ENCODE peak calls at places on chromosome 17, in six cellular contexts. One of them, this sample, is unnamed.

GRCh38 chr17:4124994-4125393 is 17.8 kb downstream of the ZZEF1 start:
- DNase-seq in cardiac muscle cell: no peak
- DNase-seq in activated CD8-positive, alpha-beta T cell treated with anti-CD3 and anti-CD28 coated beads for 36 hours: no peak
- DNase-seq in H9: no peak
- DNase-seq in esophagus squamous epithelium: no peak
- DNase-seq in left lung: no peak
- DNase-seq in this sample: no peak

GRCh38 chr17:65750678-65751077 is 189.2 kb upstream of the AXIN2 start:
- DNase-seq in activated CD8-positive, alpha-beta T cell treated with anti-CD3 and anti-CD28 coated beads for 36 hours: peak
- DNase-seq in left lung: peak
- DNase-seq in cardiac muscle cell: peak
- DNase-seq in esophagus squamous epithelium: no peak
- DNase-seq in H9: no peak
- DNase-seq in this sample: no peak

GRCh38 chr17:35871415-35871814 is 2.7 kb upstream of the HEATR9 start:
- DNase-seq in esophagus squamous epithelium: no peak
- DNase-seq in H9: peak
- DNase-seq in left lung: no peak
- DNase-seq in cardiac muscle cell: no peak
- DNase-seq in activated CD8-positive, alpha-beta T cell treated with anti-CD3 and anti-CD28 coated beads for 36 hours: peak
- DNase-seq in this sample: no peak

GRCh38 chr17:8918811-8919210 is 46.7 kb downstream of the PIK3R5 start:
- DNase-seq in H9: no peak
- DNase-seq in esophagus squamous epithelium: no peak
- DNase-seq in activated CD8-positive, alpha-beta T cell treated with anti-CD3 and anti-CD28 coated beads for 36 hours: no peak
- DNase-seq in left lung: no peak
- DNase-seq in cardiac muscle cell: no peak
- DNase-seq in this sample: no peak

GRCh38 chr17:36731091-36731490 is 129.7 kb downstream of the MRM1 start:
- DNase-seq in left lung: no peak
- DNase-seq in cardiac muscle cell: no peak
- DNase-seq in esophagus squamous epithelium: no peak
- DNase-seq in H9: no peak
- DNase-seq in activated CD8-positive, alpha-beta T cell treated with anti-CD3 and anti-CD28 coated beads for 36 hours: no peak
- DNase-seq in this sample: no peak

GRCh38 chr17:19573075-19573474 is 39.4 kb downstream of the SLC47A1 start:
- DNase-seq in activated CD8-positive, alpha-beta T cell treated with anti-CD3 and anti-CD28 coated beads for 36 hours: no peak
- DNase-seq in left lung: no peak
- DNase-seq in esophagus squamous epithelium: no peak
- DNase-seq in cardiac muscle cell: no peak
- DNase-seq in H9: no peak
- DNase-seq in this sample: no peak

GRCh38 chr17:1730345-1731193 is 6.1 kb downstream of the WDR81 start:
- DNase-seq in cardiac muscle cell: no peak
- DNase-seq in activated CD8-positive, alpha-beta T cell treated with anti-CD3 and anti-CD28 coated beads for 36 hours: no peak
- DNase-seq in H9: no peak
- DNase-seq in left lung: peak
- DNase-seq in esophagus squamous epithelium: no peak
- DNase-seq in this sample: no peak

GRCh38 chr17:19292377-19292711 is 55.2 kb downstream of the EPN2 start:
- DNase-seq in esophagus squamous epithelium: no peak
- DNase-seq in cardiac muscle cell: no peak
- DNase-seq in activated CD8-positive, alpha-beta T cell treated with anti-CD3 and anti-CD28 coated beads for 36 hours: no peak
- DNase-seq in left lung: no peak
- DNase-seq in H9: no peak
- DNase-seq in this sample: no peak

GRCh38 chr17:38676706-38677504 is 2.1 kb upstream of the EPOP start:
- DNase-seq in left lung: peak
- DNase-seq in activated CD8-positive, alpha-beta T cell treated with anti-CD3 and anti-CD28 coated beads for 36 hours: peak
- DNase-seq in H9: peak
- DNase-seq in cardiac muscle cell: peak
- DNase-seq in esophagus squamous epithelium: peak
- DNase-seq in this sample: peak

GRCh38 chr17:80323982-80324381 is 63.3 kb downstream of the RNF213 start:
- DNase-seq in esophagus squamous epithelium: no peak
- DNase-seq in left lung: no peak
- DNase-seq in cardiac muscle cell: no peak
- DNase-seq in H9: no peak
- DNase-seq in activated CD8-positive, alpha-beta T cell treated with anti-CD3 and anti-CD28 coated beads for 36 hours: no peak
- DNase-seq in this sample: no peak

GRCh38 chr17:47239663-47240374 is 13.8 kb upstream of the ITGB3 start:
- DNase-seq in activated CD8-positive, alpha-beta T cell treated with anti-CD3 and anti-CD28 coated beads for 36 hours: no peak
- DNase-seq in H9: no peak
- DNase-seq in left lung: peak
- DNase-seq in cardiac muscle cell: peak
- DNase-seq in esophagus squamous epithelium: no peak
- DNase-seq in this sample: no peak

GRCh38 chr17:75640556-75641119 is 7.4 kb downstream of the SMIM5 start:
- DNase-seq in H9: no peak
- DNase-seq in activated CD8-positive, alpha-beta T cell treated with anti-CD3 and anti-CD28 coated beads for 36 hours: no peak
- DNase-seq in cardiac muscle cell: no peak
- DNase-seq in left lung: no peak
- DNase-seq in esophagus squamous epithelium: no peak
- DNase-seq in this sample: no peak

GRCh38 chr17:61378658-61379456 is 20.8 kb upstream of the TBX2 start:
- DNase-seq in activated CD8-positive, alpha-beta T cell treated with anti-CD3 and anti-CD28 coated beads for 36 hours: no peak
- DNase-seq in H9: no peak
- DNase-seq in cardiac muscle cell: no peak
- DNase-seq in esophagus squamous epithelium: no peak
- DNase-seq in left lung: no peak
- DNase-seq in this sample: no peak

GRCh38 chr17:80270104-80270503 is 9.5 kb downstream of the RNF213 start:
- DNase-seq in left lung: no peak
- DNase-seq in cardiac muscle cell: no peak
- DNase-seq in activated CD8-positive, alpha-beta T cell treated with anti-CD3 and anti-CD28 coated beads for 36 hours: no peak
- DNase-seq in H9: peak
- DNase-seq in esophagus squamous epithelium: no peak
- DNase-seq in this sample: no peak

DNA sequence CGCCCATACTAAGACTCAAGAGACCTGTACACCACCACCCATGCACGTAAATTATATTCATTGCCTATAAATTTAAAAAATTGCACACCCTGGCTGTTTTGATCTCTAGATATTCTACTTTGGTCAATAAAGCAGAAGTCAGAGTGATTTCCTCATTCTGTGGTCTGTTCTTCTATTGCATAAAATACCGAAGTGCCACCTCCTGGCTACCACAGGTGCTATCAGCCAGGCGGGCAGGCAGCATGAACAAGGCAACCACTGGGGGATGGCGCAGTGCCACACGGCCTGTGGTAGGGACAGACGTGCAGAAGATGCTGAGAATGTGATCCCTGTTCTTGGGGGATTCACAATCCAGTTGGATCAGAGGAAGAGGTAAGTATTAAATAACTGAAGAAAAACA is 122.3 kb downstream of the CDK5R1 start:
- DNase-seq in activated CD8-positive, alpha-beta T cell treated with anti-CD3 and anti-CD28 coated beads for 36 hours: peak
- DNase-seq in H9: no peak
- DNase-seq in esophagus squamous epithelium: no peak
- DNase-seq in cardiac muscle cell: no peak
- DNase-seq in left lung: peak
- DNase-seq in this sample: peak
- TF ChIP-seq CTCF in activated CD8-positive, alpha-beta T cell treated with anti-CD3 and anti-CD28 coated beads for 36 hours: peak
- TF ChIP-seq CTCF in H9: peak
- TF ChIP-seq CTCF in esophagus squamous epithelium: peak
- TF ChIP-seq CTCF in cardiac muscle cell: no peak
- TF ChIP-seq CTCF in left lung: no peak
- TF ChIP-seq CTCF in this sample: peak

DNA sequence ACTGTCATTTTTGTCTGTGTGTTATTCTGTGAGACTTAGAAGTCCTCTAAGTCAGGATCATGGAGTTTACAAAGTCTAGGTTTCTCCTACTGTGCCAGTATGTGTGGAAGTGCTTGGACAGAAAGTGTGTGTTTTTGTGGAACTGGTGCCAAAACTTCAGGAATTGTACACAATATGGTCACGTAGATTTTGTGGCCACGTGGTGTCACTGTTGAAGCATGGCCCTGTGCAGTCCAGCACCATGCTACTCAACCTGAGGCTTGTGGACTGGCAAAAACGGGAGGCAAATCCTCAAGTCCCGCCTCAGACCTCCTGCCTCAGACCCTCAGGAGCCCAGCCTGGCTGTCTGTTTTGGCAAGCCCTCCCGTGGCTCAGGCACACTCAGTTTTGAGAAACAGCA is 16.7 kb upstream of the ALKBH5 start:
- DNase-seq in esophagus squamous epithelium: no peak
- DNase-seq in H9: no peak
- DNase-seq in activated CD8-positive, alpha-beta T cell treated with anti-CD3 and anti-CD28 coated beads for 36 hours: no peak
- DNase-seq in left lung: no peak
- DNase-seq in cardiac muscle cell: no peak
- DNase-seq in this sample: no peak
- TF ChIP-seq CTCF in esophagus squamous epithelium: no peak
- TF ChIP-seq CTCF in H9: no peak
- TF ChIP-seq CTCF in activated CD8-positive, alpha-beta T cell treated with anti-CD3 and anti-CD28 coated beads for 36 hours: no peak
- TF ChIP-seq CTCF in left lung: no peak
- TF ChIP-seq CTCF in cardiac muscle cell: peak
- TF ChIP-seq CTCF in this sample: no peak

GRCh38 chr17:64038331-64039105 is 18.1 kb upstream of the ICAM2 start:
- DNase-seq in H9: no peak
- DNase-seq in cardiac muscle cell: no peak
- DNase-seq in activated CD8-positive, alpha-beta T cell treated with anti-CD3 and anti-CD28 coated beads for 36 hours: no peak
- DNase-seq in esophagus squamous epithelium: no peak
- DNase-seq in left lung: no peak
- DNase-seq in this sample: no peak

GRCh38 chr17:64037802-64038201 is 17.4 kb upstream of the ICAM2 start:
- DNase-seq in esophagus squamous epithelium: no peak
- DNase-seq in cardiac muscle cell: no peak
- DNase-seq in H9: no peak
- DNase-seq in activated CD8-positive, alpha-beta T cell treated with anti-CD3 and anti-CD28 coated beads for 36 hours: no peak
- DNase-seq in left lung: no peak
- DNase-seq in this sample: no peak

GRCh38 chr17:64039106-64039400 is 18.6 kb upstream of the ICAM2 start:
- DNase-seq in esophagus squamous epithelium: no peak
- DNase-seq in activated CD8-positive, alpha-beta T cell treated with anti-CD3 and anti-CD28 coated beads for 36 hours: no peak
- DNase-seq in left lung: no peak
- DNase-seq in H9: no peak
- DNase-seq in cardiac muscle cell: no peak
- DNase-seq in this sample: no peak

GRCh38 chr17:64037180-64037579 is 16.7 kb upstream of the ICAM2 start:
- DNase-seq in left lung: no peak
- DNase-seq in activated CD8-positive, alpha-beta T cell treated with anti-CD3 and anti-CD28 coated beads for 36 hours: no peak
- DNase-seq in cardiac muscle cell: no peak
- DNase-seq in H9: no peak
- DNase-seq in esophagus squamous epithelium: no peak
- DNase-seq in this sample: no peak

GRCh38 chr17:64036198-64036922 is 15.9 kb upstream of the ICAM2 start:
- DNase-seq in esophagus squamous epithelium: no peak
- DNase-seq in left lung: no peak
- DNase-seq in activated CD8-positive, alpha-beta T cell treated with anti-CD3 and anti-CD28 coated beads for 36 hours: no peak
- DNase-seq in cardiac muscle cell: no peak
- DNase-seq in H9: peak
- DNase-seq in this sample: no peak
- TF ChIP-seq CTCF in esophagus squamous epithelium: no peak
- TF ChIP-seq CTCF in left lung: no peak
- TF ChIP-seq CTCF in activated CD8-positive, alpha-beta T cell treated with anti-CD3 and anti-CD28 coated beads for 36 hours: no peak
- TF ChIP-seq CTCF in cardiac muscle cell: peak
- TF ChIP-seq CTCF in H9: peak
- TF ChIP-seq CTCF in this sample: peak

DNA sequence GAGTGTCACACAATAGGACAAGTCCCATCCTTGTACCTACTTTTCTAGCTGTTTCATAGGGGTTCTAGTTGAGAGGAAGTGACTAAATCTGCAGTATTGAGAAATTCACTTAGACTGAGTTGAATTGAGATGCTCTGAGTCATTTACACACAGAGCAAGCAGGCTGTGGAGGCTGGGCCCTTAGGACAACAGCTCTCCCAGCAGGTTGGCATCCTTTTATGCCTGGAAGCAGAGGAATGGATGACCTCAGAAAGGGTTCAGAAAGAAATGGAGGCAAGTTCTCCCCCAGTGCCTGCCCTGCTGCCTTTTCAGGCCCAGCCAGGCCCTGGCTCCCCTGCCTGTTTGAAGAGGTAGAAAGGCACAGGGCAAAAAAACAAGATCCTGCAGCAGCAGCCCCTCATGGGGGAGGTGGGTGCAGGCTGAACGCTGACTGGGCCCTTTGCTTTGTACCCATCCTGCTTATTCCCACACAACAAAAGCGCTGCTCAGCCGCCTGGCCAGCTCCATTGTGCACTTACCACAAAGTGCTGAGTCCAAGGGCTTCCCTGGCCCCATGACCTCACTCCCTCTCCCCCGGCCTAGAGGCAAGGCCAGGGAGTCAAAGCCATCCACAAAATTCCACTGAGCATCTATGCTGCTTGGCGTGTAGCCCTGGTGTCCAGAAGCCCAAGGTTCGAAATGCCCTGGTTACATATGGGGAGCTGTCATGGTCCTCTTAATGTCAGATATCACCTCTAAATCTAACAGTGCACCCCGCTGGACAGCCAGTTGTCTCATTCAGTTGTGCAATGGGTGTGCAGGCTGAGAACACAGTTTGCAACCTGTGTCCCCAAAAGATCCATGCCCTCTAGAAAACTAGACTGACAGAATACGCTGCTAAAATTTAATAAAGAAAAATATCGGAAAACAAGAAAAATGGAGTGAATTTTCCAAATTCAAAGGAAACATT is 5.4 kb upstream of the CRYBA1 start:
- DNase-seq in activated CD8-positive, alpha-beta T cell treated with anti-CD3 and anti-CD28 coated beads for 36 hours: peak
- DNase-seq in H9: peak
- DNase-seq in esophagus squamous epithelium: no peak
- DNase-seq in cardiac muscle cell: no peak
- DNase-seq in left lung: peak
- DNase-seq in this sample: no peak
- TF ChIP-seq CTCF in activated CD8-positive, alpha-beta T cell treated with anti-CD3 and anti-CD28 coated beads for 36 hours: no peak
- TF ChIP-seq CTCF in H9: peak
- TF ChIP-seq CTCF in esophagus squamous epithelium: no peak
- TF ChIP-seq CTCF in cardiac muscle cell: no peak
- TF ChIP-seq CTCF in left lung: no peak
- TF ChIP-seq CTCF in this sample: peak

GRCh38 chr17:73952498-73953205 is 250.8 kb upstream of the RPL38 start:
- DNase-seq in left lung: peak
- DNase-seq in activated CD8-positive, alpha-beta T cell treated with anti-CD3 and anti-CD28 coated beads for 36 hours: peak
- DNase-seq in cardiac muscle cell: peak
- DNase-seq in esophagus squamous epithelium: no peak
- DNase-seq in H9: peak
- DNase-seq in this sample: peak
- TF ChIP-seq CTCF in left lung: peak
- TF ChIP-seq CTCF in activated CD8-positive, alpha-beta T cell treated with anti-CD3 and anti-CD28 coated beads for 36 hours: peak
- TF ChIP-seq CTCF in cardiac muscle cell: peak
- TF ChIP-seq CTCF in esophagus squamous epithelium: peak
- TF ChIP-seq CTCF in H9: peak
- TF ChIP-seq CTCF in this sample: no peak

This sample was measured in GM20000.